ENCODE peak calls at places on chromosomes 13 and 19, in ten cellular contexts. One of them, this sample, is unnamed.

GRCh38 chr13:68378294-68378693 is 1148.2 kb upstream of the PCDH9 start:
- DNase-seq in NCI-H2107: no peak
- DNase-seq in ELF-1: no peak
- DNase-seq in tibial artery: no peak
- DNase-seq in choroid plexus epithelial cell: no peak
- DNase-seq in thyroid gland: no peak
- DNase-seq in type B pancreatic cell: no peak
- DNase-seq in neural crest cell: no peak
- DNase-seq in mucosa of gallbladder: no peak
- DNase-seq in T-helper 9 cell: no peak
- DNase-seq in this sample: no peak

GRCh38 chr19:54356444-54357056 is 8.2 kb downstream of the LAIR1 start:
- DNase-seq in NCI-H2107: no peak
- DNase-seq in ELF-1: no peak
- DNase-seq in tibial artery: no peak
- DNase-seq in choroid plexus epithelial cell: no peak
- DNase-seq in thyroid gland: no peak
- DNase-seq in type B pancreatic cell: no peak
- DNase-seq in neural crest cell: no peak
- DNase-seq in mucosa of gallbladder: no peak
- DNase-seq in T-helper 9 cell: no peak
- DNase-seq in this sample: no peak

GRCh38 chr19:1302534-1303239 is 17.0 kb downstream of the EFNA2 start:
- DNase-seq in NCI-H2107: no peak
- DNase-seq in ELF-1: no peak
- DNase-seq in tibial artery: no peak
- DNase-seq in choroid plexus epithelial cell: no peak
- DNase-seq in thyroid gland: no peak
- DNase-seq in type B pancreatic cell: no peak
- DNase-seq in neural crest cell: peak; percentile 46
- DNase-seq in mucosa of gallbladder: no peak
- DNase-seq in T-helper 9 cell: no peak
- DNase-seq in this sample: no peak

GRCh38 chr19:18304496-18305312 is 18.2 kb downstream of the LSM4 start:
- DNase-seq in NCI-H2107: peak; percentile 43
- DNase-seq in ELF-1: peak; percentile 74
- DNase-seq in tibial artery: peak; percentile 92
- DNase-seq in choroid plexus epithelial cell: peak; percentile 80
- DNase-seq in thyroid gland: peak; percentile 81
- DNase-seq in type B pancreatic cell: no peak
- DNase-seq in neural crest cell: peak; percentile 43
- DNase-seq in mucosa of gallbladder: peak; percentile 79
- DNase-seq in T-helper 9 cell: peak; percentile 75
- DNase-seq in this sample: no peak

GRCh38 chr13:109781384-109782065 is 4.9 kb downstream of the IRS2 start:
- DNase-seq in NCI-H2107: no peak
- DNase-seq in ELF-1: no peak
- DNase-seq in tibial artery: no peak
- DNase-seq in choroid plexus epithelial cell: no peak
- DNase-seq in thyroid gland: peak; percentile 47
- DNase-seq in type B pancreatic cell: no peak
- DNase-seq in neural crest cell: no peak
- DNase-seq in mucosa of gallbladder: no peak
- DNase-seq in T-helper 9 cell: no peak
- DNase-seq in this sample: peak; percentile 62

GRCh38 chr19:4365791-4366665 is 22.7 kb downstream of the MPND start:
- DNase-seq in NCI-H2107: no peak
- DNase-seq in ELF-1: no peak
- DNase-seq in tibial artery: no peak
- DNase-seq in choroid plexus epithelial cell: no peak
- DNase-seq in thyroid gland: no peak
- DNase-seq in type B pancreatic cell: no peak
- DNase-seq in neural crest cell: no peak
- DNase-seq in mucosa of gallbladder: no peak
- DNase-seq in T-helper 9 cell: no peak
- DNase-seq in this sample: no peak

GRCh38 chr13:38980628-38981078 is 10.0 kb downstream of the STOML3 start:
- DNase-seq in NCI-H2107: no peak
- DNase-seq in ELF-1: no peak
- DNase-seq in tibial artery: no peak
- DNase-seq in choroid plexus epithelial cell: no peak
- DNase-seq in thyroid gland: no peak
- DNase-seq in type B pancreatic cell: no peak
- DNase-seq in neural crest cell: no peak
- DNase-seq in mucosa of gallbladder: peak; percentile 14
- DNase-seq in T-helper 9 cell: no peak
- DNase-seq in this sample: no peak

GRCh38 chr13:71842003-71842402 is 25.0 kb downstream of the DACH1 start:
- DNase-seq in NCI-H2107: no peak
- DNase-seq in ELF-1: no peak
- DNase-seq in tibial artery: no peak
- DNase-seq in choroid plexus epithelial cell: no peak
- DNase-seq in thyroid gland: no peak
- DNase-seq in type B pancreatic cell: no peak
- DNase-seq in neural crest cell: no peak
- DNase-seq in mucosa of gallbladder: no peak
- DNase-seq in T-helper 9 cell: no peak
- DNase-seq in this sample: no peak

GRCh38 chr13:27644302-27644701 is 22.6 kb downstream of the POLR1D start:
- DNase-seq in NCI-H2107: no peak
- DNase-seq in ELF-1: no peak
- DNase-seq in tibial artery: no peak
- DNase-seq in choroid plexus epithelial cell: peak; percentile 67
- DNase-seq in thyroid gland: no peak
- DNase-seq in type B pancreatic cell: no peak
- DNase-seq in neural crest cell: no peak
- DNase-seq in mucosa of gallbladder: peak; percentile 54
- DNase-seq in T-helper 9 cell: no peak
- DNase-seq in this sample: peak; percentile 21

GRCh38 chr13:50509167-50509566 is 334.3 kb downstream of the DLEU7 start:
- DNase-seq in NCI-H2107: no peak
- DNase-seq in ELF-1: no peak
- DNase-seq in tibial artery: no peak
- DNase-seq in choroid plexus epithelial cell: no peak
- DNase-seq in thyroid gland: no peak
- DNase-seq in type B pancreatic cell: no peak
- DNase-seq in neural crest cell: no peak
- DNase-seq in mucosa of gallbladder: no peak
- DNase-seq in T-helper 9 cell: no peak
- DNase-seq in this sample: no peak

GRCh38 chr13:44756411-44756810 is 180.3 kb upstream of the TSC22D1 start:
- DNase-seq in NCI-H2107: no peak
- DNase-seq in ELF-1: no peak
- DNase-seq in tibial artery: no peak
- DNase-seq in choroid plexus epithelial cell: no peak
- DNase-seq in thyroid gland: no peak
- DNase-seq in type B pancreatic cell: no peak
- DNase-seq in neural crest cell: no peak
- DNase-seq in mucosa of gallbladder: no peak
- DNase-seq in T-helper 9 cell: no peak
- DNase-seq in this sample: no peak

GRCh38 chr13:37878496-37878895 is 8.9 kb upstream of the TRPC4 start:
- DNase-seq in NCI-H2107: no peak
- DNase-seq in ELF-1: no peak
- DNase-seq in tibial artery: no peak
- DNase-seq in choroid plexus epithelial cell: peak; percentile 65
- DNase-seq in thyroid gland: no peak
- DNase-seq in type B pancreatic cell: no peak
- DNase-seq in neural crest cell: no peak
- DNase-seq in mucosa of gallbladder: no peak
- DNase-seq in T-helper 9 cell: no peak
- DNase-seq in this sample: no peak

GRCh38 chr19:53102186-53102585 is 1.0 kb downstream of the ZNF160 start:
- DNase-seq in NCI-H2107: no peak
- DNase-seq in ELF-1: peak; percentile 39
- DNase-seq in tibial artery: no peak
- DNase-seq in choroid plexus epithelial cell: no peak
- DNase-seq in thyroid gland: no peak
- DNase-seq in type B pancreatic cell: no peak
- DNase-seq in neural crest cell: no peak
- DNase-seq in mucosa of gallbladder: no peak
- DNase-seq in T-helper 9 cell: no peak
- DNase-seq in this sample: peak; percentile 28

This sample was measured in DMS79 treated with DMSO at 0.1 percent for 48 hours.